ENCODE peak calls at places on chromosome X, in seven cellular contexts. H is C1 segment of cervical spinal cord; D is M059J; K is stimulated activated CD8-positive, alpha-beta memory T cell treated with anti-CD3 and anti-CD28 coated beads, Interleukin-7, amount 100 ng/mL, for 1 hour; N is GM04504; S is tibial artery; E is fibroblast of mammary gland. O is an unnamed sample.

GRCh38 chrX:118675336-118675965 is 52.0 kb upstream of the IL13RA1 start:
- DNase-seq in N (no peak), E (no peak), S (no peak), H (no peak), K (no peak), D (no peak), O (no peak)

GRCh38 chrX:153865685-153866084 is 20.3 kb downstream of the L1CAM start:
- DNase-seq in E (no peak), N (no peak), K (no peak), S (no peak), D (no peak), H (no peak), O (no peak)

GRCh38 chrX:72621619-72622485 is 49.2 kb upstream of the HDAC8 start:
- DNase-seq in K (no peak), E (peak), S (no peak), D (peak), N (no peak), H (no peak), O (no peak)

GRCh38 chrX:21989415-21989814 is 42.7 kb upstream of the PHEX start:
- DNase-seq in S (no peak), K (no peak), E (no peak), N (no peak), H (no peak), D (no peak), O (peak)

GRCh38 chrX:154607370-154607769 is 11.7 kb downstream of the CTAG1B start:
- DNase-seq in E (no peak), S (no peak), D (peak), K (no peak), N (no peak), H (no peak), O (no peak)

GRCh38 chrX:55908685-55909212 is 191.2 kb downstream of the RRAGB start:
- DNase-seq in H (peak), D (peak), N (no peak), K (no peak), S (peak), E (peak), O (peak)

GRCh38 chrX:319579-320125 is 1.1 kb upstream of the GTPBP6 start:
- DNase-seq in E (no peak), S (peak), K (no peak), D (no peak), N (no peak), H (no peak), O (no peak)

GRCh38 chrX:126815816-126816215 is 3.7 kb upstream of the PRR32 start:
- DNase-seq in D (no peak), N (no peak), K (no peak), H (no peak), E (no peak), S (no peak), O (no peak)

GRCh38 chrX:125646195-125646594 is 326.5 kb downstream of the TEX13C start:
- DNase-seq in N (no peak), E (no peak), K (no peak), S (no peak), H (no peak), D (no peak), O (no peak)

GRCh38 chrX:41406211-41406610 is 40.9 kb upstream of the NYX start:
- DNase-seq in H (no peak), N (no peak), S (no peak), E (peak), K (no peak), D (peak), O (no peak)

GRCh38 chrX:130111935-130112221 is 1.6 kb upstream of the ELF4 start:
- DNase-seq in H (no peak), S (no peak), E (no peak), K (no peak), D (no peak), N (no peak), O (no peak)

GRCh38 chrX:114580336-114580735 is 3.5 kb upstream of the HTR2C start:
- DNase-seq in N (no peak), H (no peak), D (no peak), E (no peak), K (no peak), S (no peak), O (no peak)

GRCh38 chrX:107706309-107706708 is 69.3 kb downstream of the TSC22D3 start:
- DNase-seq in E (no peak), H (no peak), N (no peak), D (no peak), K (no peak), S (no peak), O (no peak)

GRCh38 chrX:119654112-119654531 is 38.8 kb downstream of the SEPTIN6 start:
- DNase-seq in N (no peak), D (no peak), S (no peak), H (no peak), K (no peak), E (peak), O (no peak)

GRCh38 chrX:103918584-103919335 is 43.7 kb upstream of the TMSB15B start:
- DNase-seq in N (peak), S (peak), K (no peak), D (peak), H (peak), E (peak), O (peak)

GRCh38 chrX:66399273-66399672 is 235.2 kb downstream of the HEPH start:
- DNase-seq in E (no peak), S (no peak), H (no peak), N (no peak), K (no peak), D (no peak), O (no peak)

GRCh38 chrX:30851459-30851858 is 37.6 kb downstream of the TAB3 start:
- DNase-seq in D (no peak), S (no peak), N (no peak), K (no peak), H (no peak), E (no peak), O (no peak)

GRCh38 chrX:41528784-41529183 is 81.6 kb downstream of the NYX start:
- DNase-seq in H (no peak), E (no peak), D (no peak), S (no peak), K (no peak), N (no peak), O (no peak)

GRCh38 chrX:31213941-31214340 is 142.1 kb upstream of the FTHL17 start:
- DNase-seq in E (peak), H (no peak), D (no peak), K (no peak), N (no peak), S (no peak), O (no peak)

GRCh38 chrX:15336023-15336413 is 695 bp upstream of the PIGA start:
- DNase-seq in E (peak), N (no peak), D (peak), S (no peak), K (no peak), H (no peak), O (peak)

GRCh38 chrX:68710870-68711576 is 63.6 kb downstream of the STARD8 start:
- DNase-seq in E (peak), N (no peak), D (peak), S (peak), H (no peak), K (no peak), O (no peak)

GRCh38 chrX:10106801-10107200 is 50.0 kb upstream of the CLCN4 start:
- DNase-seq in S (no peak), E (no peak), N (no peak), D (no peak), H (no peak), K (no peak), O (no peak)

GRCh38 chrX:30144971-30145731 is 70.2 kb upstream of the MAGEB2 start:
- DNase-seq in K (no peak), N (no peak), E (no peak), H (no peak), D (peak), S (no peak), O (no peak)

GRCh38 chrX:132956421-132957210 is 1.8 kb downstream of the HS6ST2 start:
- DNase-seq in N (no peak), S (no peak), K (no peak), E (no peak), D (no peak), H (no peak), O (no peak)

GRCh38 chrX:123732679-123733363 is at the start of gene THOC2:
- DNase-seq in K (peak), S (peak), D (peak), H (peak), N (peak), E (peak), O (peak)

GRCh38 chrX:30067677-30068076 is 147.7 kb upstream of the MAGEB2 start:
- DNase-seq in E (no peak), D (no peak), S (no peak), N (no peak), H (no peak), K (no peak), O (no peak)

GRCh38 chrX:25020391-25021131 is 4.8 kb upstream of the ARX start:
- DNase-seq in K (no peak), H (no peak), D (no peak), S (no peak), N (no peak), E (no peak), O (no peak)

GRCh38 chrX:111006119-111006518 is 89.9 kb upstream of the PAK3 start:
- DNase-seq in D (no peak), S (no peak), H (no peak), N (no peak), E (peak), K (no peak), O (no peak)

GRCh38 chrX:139924069-139924695 is 8.7 kb downstream of the ATP11C start:
- DNase-seq in K (no peak), H (no peak), S (no peak), E (no peak), N (no peak), D (no peak), O (no peak)

GRCh38 chrX:155023907-155024833 is 1.6 kb upstream of the F8 start:
- DNase-seq in E (no peak), N (no peak), S (no peak), H (no peak), D (no peak), K (no peak), O (no peak)

GRCh38 chrX:153968754-153969124 is 2.9 kb downstream of the HCFC1 start:
- DNase-seq in K (no peak), H (no peak), E (no peak), S (no peak), N (no peak), D (no peak), O (no peak)

GRCh38 chrX:143632625-143633387 is 3.1 kb downstream of the SLITRK4 start:
- DNase-seq in H (no peak), K (no peak), S (peak), D (no peak), E (peak), N (no peak), O (no peak)

GRCh38 chrX:115709039-115709438 is 148.1 kb downstream of the PLS3 start:
- DNase-seq in H (no peak), S (no peak), N (no peak), K (no peak), E (no peak), D (no peak), O (no peak)

GRCh38 chrX:52979993-52980392 is 21.7 kb upstream of the FAM156A start:
- DNase-seq in K (no peak), N (no peak), D (no peak), H (no peak), E (no peak), S (no peak), O (no peak)

GRCh38 chrX:150688911-150689451 is 4.2 kb upstream of the MTMR1 start:
- DNase-seq in N (peak), K (no peak), D (peak), E (peak), H (no peak), S (no peak), O (no peak)